ENCODE peak calls at places on chromosomes 4 and X, in five cellular contexts. O is Right ventricle myocardium superior, R is foreskin keratinocyte, V is EH, Y is H7. E is an unnamed sample.

GRCh38 chr4:4593596-4593995 is 51.7 kb upstream of the STX18 start:
- DNase-seq in O (no peak), R (no peak), V (no peak), Y (no peak), E (no peak)

GRCh38 chr4:80989921-80990544 is 40.5 kb upstream of the BMP3 start:
- DNase-seq in Y (peak), V (peak), O (no peak), R (peak), E (peak)

GRCh38 chrX:18996536-18996935 is 12.6 kb upstream of the PHKA2 start:
- DNase-seq in O (no peak), V (no peak), Y (peak), R (no peak), E (no peak)

GRCh38 chr4:152935661-152936445 is at the start of gene FHDC1:
- DNase-seq in V (peak), Y (peak), O (no peak), R (peak), E (no peak)

GRCh38 chr4:26223160-26223559 is 97.7 kb upstream of the RBPJ start:
- DNase-seq in Y (no peak), O (no peak), V (peak), R (peak), E (peak)

GRCh38 chr4:82733636-82734035 is 65.0 kb downstream of the SCD5 start:
- DNase-seq in O (no peak), V (peak), R (peak), Y (no peak), E (no peak)

GRCh38 chr4:22410645-22411247 is 105.1 kb downstream of the ADGRA3 start:
- DNase-seq in R (no peak), V (peak), O (no peak), Y (peak), E (peak)

GRCh38 chrX:107227780-107228485 is 21.5 kb downstream of the DNAAF6 start:
- DNase-seq in R (no peak), Y (no peak), O (no peak), V (no peak), E (no peak)

GRCh38 chr4:47612116-47613023 is 127.3 kb downstream of the ATP10D start:
- DNase-seq in R (no peak), O (no peak), Y (no peak), V (peak), E (peak)

GRCh38 chr4:187128971-187129370 is 405.3 kb upstream of the FAT1 start:
- DNase-seq in R (peak), V (peak), O (no peak), Y (no peak), E (no peak)

GRCh38 chr4:156390599-156391296 is 437.1 kb upstream of the CTSO start:
- DNase-seq in Y (no peak), V (peak), O (no peak), R (no peak), E (no peak)

GRCh38 chr4:7120341-7120740 is 52.5 kb upstream of the GRPEL1 start:
- DNase-seq in Y (peak), R (no peak), O (no peak), V (peak), E (no peak)

GRCh38 chr4:10753856-10754384 is 69.4 kb upstream of the CLNK start:
- DNase-seq in R (no peak), O (no peak), Y (no peak), V (peak), E (no peak)

GRCh38 chrX:72121381-72121780 is 10.3 kb downstream of the RTL5 start:
- DNase-seq in Y (no peak), R (no peak), O (peak), V (peak), E (peak)

GRCh38 chr4:14115106-14115505 is 487.6 kb upstream of the BOD1L1 start:
- DNase-seq in V (no peak), O (no peak), R (no peak), Y (peak), E (no peak)

GRCh38 chrX:49178537-49178936 is 6.8 kb downstream of the PLP2 start:
- DNase-seq in R (no peak), Y (no peak), V (no peak), O (no peak), E (no peak)

GRCh38 chrX:45274576-45274975 is 73.9 kb upstream of the DIPK2B start:
- DNase-seq in O (no peak), Y (no peak), V (no peak), R (no peak), E (no peak)

GRCh38 chr4:105784761-105785160 is 76.2 kb downstream of the GSTCD start:
- DNase-seq in O (no peak), R (no peak), V (no peak), Y (no peak), E (no peak)

GRCh38 chr4:63348735-63349673 is 1060.2 kb downstream of the TECRL start:
- DNase-seq in R (no peak), Y (peak), O (peak), V (no peak), E (no peak)

GRCh38 chrX:145405012-145405411 is 157.7 kb downstream of the SPANXN1 start:
- DNase-seq in R (peak), O (no peak), V (peak), Y (peak), E (no peak)

GRCh38 chr4:39609454-39609911 is 29.2 kb downstream of the SMIM14 start:
- DNase-seq in R (no peak), O (no peak), Y (no peak), V (no peak), E (no peak)

GRCh38 chr4:4200624-4201023 is 26.1 kb downstream of the OTOP1 start:
- DNase-seq in Y (no peak), O (no peak), V (peak), R (no peak), E (peak)

GRCh38 chrX:9829308-9830267 is 43.4 kb downstream of the SHROOM2 start:
- DNase-seq in R (peak), V (peak), O (no peak), Y (no peak), E (no peak)

GRCh38 chr4:16450031-16450430 is 223.8 kb upstream of the TAPT1 start:
- DNase-seq in Y (peak), R (no peak), O (no peak), V (no peak), E (no peak)

GRCh38 chr4:90209922-90210321 is 82.7 kb downstream of the CCSER1 start:
- DNase-seq in O (no peak), V (no peak), Y (no peak), R (no peak), E (no peak)

GRCh38 chr4:149793459-149793858 is 22.2 kb downstream of the IQCM start:
- DNase-seq in O (no peak), V (peak), Y (no peak), R (no peak), E (no peak)

GRCh38 chr4:88159137-88159725 is 792 bp upstream of the ABCG2 start:
- DNase-seq in V (no peak), Y (no peak), R (no peak), O (peak), E (no peak)

GRCh38 chr4:52852696-52853095 is 9.4 kb upstream of the RASL11B start:
- DNase-seq in Y (no peak), O (no peak), V (peak), R (no peak), E (peak)

GRCh38 chrX:117538441-117539418 is 577.9 kb downstream of the KLHL13 start:
- DNase-seq in V (no peak), R (no peak), Y (no peak), O (no peak), E (no peak)

GRCh38 chr4:182494103-182494502 is 250.9 kb downstream of the TENM3 start:
- DNase-seq in R (no peak), Y (no peak), O (no peak), V (no peak), E (no peak)

GRCh38 chr4:48237996-48238645 is 31.5 kb downstream of the TEC start:
- DNase-seq in O (no peak), Y (no peak), V (no peak), R (peak), E (no peak)

GRCh38 chr4:94127707-94128328 is 79.8 kb upstream of the SMARCAD1 start:
- DNase-seq in R (no peak), Y (peak), V (peak), O (no peak), E (peak)

GRCh38 chrX:94871640-94872039 is 1197.6 kb downstream of the FAM133A start:
- DNase-seq in O (no peak), R (no peak), V (no peak), Y (no peak), E (no peak)

GRCh38 chr4:141192564-141192963 is 28.1 kb upstream of the ZNF330 start:
- DNase-seq in V (no peak), Y (no peak), R (no peak), O (no peak), E (no peak)

GRCh38 chr4:168978001-168978700 is 31.9 kb downstream of the CBR4 start:
- DNase-seq in O (no peak), Y (no peak), V (peak), R (peak), E (peak)

GRCh38 chr4:30717208-30718020 is 2.8 kb upstream of the PCDH7 start:
- DNase-seq in Y (peak), V (peak), R (no peak), O (peak), E (peak)

GRCh38 chr4:169963998-169964397 is 62.2 kb downstream of the MFAP3L start:
- DNase-seq in V (peak), Y (no peak), R (no peak), O (no peak), E (no peak)

GRCh38 chr4:878796-879729 is 53.1 kb downstream of the GAK start:
- DNase-seq in O (no peak), V (no peak), R (no peak), Y (no peak), E (no peak)

GRCh38 chr4:1497189-1497801 is 91.1 kb upstream of the NKX1-1 start:
- DNase-seq in Y (no peak), R (no peak), O (no peak), V (no peak), E (no peak)

E was measured in HFFc6.